ENCODE peak calls at places on chromosomes 6 and 20, in seven cellular contexts. S, Z, O, V, E, B and R are unnamed samples.

GRCh38 chr20:36218380-36219064 is 17.8 kb upstream of the AAR2 start:
- DNase-seq in S (no peak), Z (no peak), O (no peak), V (no peak), E (no peak), B (no peak), R (no peak)

GRCh38 chr20:60086936-60087562 is 128.8 kb downstream of the CDH26 start:
- DNase-seq in S (no peak), Z (no peak), O (no peak), V (no peak), E (no peak), B (no peak), R (no peak)

GRCh38 chr20:16096756-16097326 is 476.4 kb downstream of the KIF16B start:
- DNase-seq in S (no peak), Z (no peak), O (no peak), V (no peak), E (no peak), B (no peak), R (no peak)

GRCh38 chr6:142045380-142046270 is 87.1 kb upstream of the GJE1 start:
- DNase-seq in S (no peak), Z (no peak), O (peak; percentile 48), V (no peak), E (no peak), B (no peak), R (no peak)

GRCh38 chr6:1620504-1621327 is 11.0 kb downstream of the FOXC1 start:
- DNase-seq in S (no peak), Z (peak; percentile 31), O (no peak), V (no peak), E (no peak), B (no peak), R (no peak)

GRCh38 chr20:64151634-64152530 is 12.4 kb upstream of the MYT1 start:
- DNase-seq in S (no peak), Z (no peak), O (no peak), V (no peak), E (no peak), B (no peak), R (no peak)

GRCh38 chr6:137846772-137847313 is 20.2 kb upstream of the TNFAIP3 start:
- DNase-seq in S (peak; percentile 22), Z (no peak), O (no peak), V (no peak), E (no peak), B (no peak), R (peak; percentile 36)

GRCh38 chr20:57211949-57212889 is 54.2 kb downstream of the BMP7 start:
- DNase-seq in S (no peak), Z (no peak), O (peak; percentile 98), V (no peak), E (no peak), B (no peak), R (peak; percentile 60)

GRCh38 chr20:51339721-51340450 is 202.6 kb downstream of the NFATC2 start:
- DNase-seq in S (no peak), Z (no peak), O (no peak), V (no peak), E (no peak), B (no peak), R (no peak)

GRCh38 chr6:65937982-65938381 is 231.0 kb upstream of the EYS start:
- DNase-seq in S (no peak), Z (no peak), O (peak; percentile 3), V (peak; percentile 2), E (no peak), B (no peak), R (no peak)

GRCh38 chr6:45543298-45544235 is 165.8 kb upstream of the SUPT3H start:
- DNase-seq in S (no peak), Z (no peak), O (no peak), V (no peak), E (no peak), B (no peak), R (no peak)

GRCh38 chr20:59676126-59676876 is 72.0 kb downstream of the PHACTR3 start:
- DNase-seq in S (no peak), Z (no peak), O (no peak), V (no peak), E (no peak), B (no peak), R (no peak)

GRCh38 chr6:89888138-89888514 is 6.1 kb upstream of the GJA10 start:
- DNase-seq in S (no peak), Z (no peak), O (no peak), V (no peak), E (no peak), B (no peak), R (no peak)

GRCh38 chr20:2804921-2805681 is 4.7 kb upstream of the CPXM1 start:
- DNase-seq in S (no peak), Z (peak; percentile 20), O (peak; percentile 35), V (no peak), E (no peak), B (no peak), R (no peak)

GRCh38 chr6:124400600-124400999 is 561.6 kb upstream of the RNF217 start:
- DNase-seq in S (no peak), Z (no peak), O (no peak), V (no peak), E (peak; percentile 33), B (no peak), R (no peak)

GRCh38 chr6:110664933-110665332 is 150.3 kb downstream of the CDK19 start:
- DNase-seq in S (no peak), Z (peak; percentile 20), O (peak; percentile 5), V (no peak), E (no peak), B (no peak), R (no peak)

GRCh38 chr6:5085638-5086293 is 625 bp downstream of the PPP1R3G start:
- DNase-seq in S (peak; percentile 15), Z (peak; percentile 63), O (no peak), V (no peak), E (peak; percentile 7), B (no peak), R (peak; percentile 55)

GRCh38 chr6:8329592-8329991 is 105.8 kb downstream of the SLC35B3 start:
- DNase-seq in S (no peak), Z (no peak), O (no peak), V (no peak), E (no peak), B (no peak), R (no peak)

GRCh38 chr6:35497571-35498406 is 910 bp upstream of the TEAD3 start:
- DNase-seq in S (peak; percentile 69), Z (peak; percentile 66), O (peak; percentile 76), V (no peak), E (no peak), B (no peak), R (peak; percentile 80)

GRCh38 chr6:89371849-89372505 is 19.5 kb upstream of the UBE2J1 start:
- DNase-seq in S (peak; percentile 87), Z (peak; percentile 58), O (peak; percentile 77), V (no peak), E (peak; percentile 27), B (peak; percentile 27), R (peak; percentile 73)

GRCh38 chr6:95354551-95354950 is 222.8 kb upstream of the MANEA start:
- DNase-seq in S (no peak), Z (no peak), O (no peak), V (no peak), E (no peak), B (no peak), R (no peak)

GRCh38 chr20:610130-611046 is at the start of gene TCF15:
- DNase-seq in S (peak; percentile 22), Z (peak; percentile 80), O (peak; percentile 17), V (no peak), E (no peak), B (no peak), R (peak; percentile 67)

GRCh38 chr20:35273449-35274171 is 4.3 kb downstream of the MMP24OS start:
- DNase-seq in S (no peak), Z (no peak), O (no peak), V (no peak), E (no peak), B (no peak), R (peak; percentile 54)

GRCh38 chr6:118283759-118284158 is 264.3 kb upstream of the PLN start:
- DNase-seq in S (peak; percentile 21), Z (peak; percentile 18), O (peak; percentile 53), V (peak; percentile 42), E (peak; percentile 66), B (peak; percentile 66), R (peak; percentile 73)